ENCODE peak calls at places on chromosomes 12 and 14, in ten cellular contexts. One of them, this sample, is unnamed.

GRCh38 chr12:92707926-92708325 is 5.1 kb downstream of the PLEKHG7 start:
- DNase-seq in natural killer cell: no peak
- DNase-seq in type B pancreatic cell: no peak
- DNase-seq in hepatic stellate cell: no peak
- DNase-seq in stimulated activated CD8-positive, alpha-beta memory T cell treated with anti-CD3 and anti-CD28 coated beads, Interleukin-2, amount 100 ng/mL, for 1 hour: no peak
- DNase-seq in nephron progenitor cell: no peak
- DNase-seq in HT1080: no peak
- DNase-seq in activated CD4-positive, alpha-beta T cell treated with anti-CD3 and anti-CD28 coated beads for 1 hour: no peak
- DNase-seq in T-helper 2 cell: no peak
- DNase-seq in iPS-NIHi11: no peak
- DNase-seq in this sample: no peak

GRCh38 chr12:111034911-111035577 is 114.7 kb upstream of the MYL2 start:
- DNase-seq in stimulated activated CD8-positive, alpha-beta memory T cell treated with anti-CD3 and anti-CD28 coated beads, Interleukin-2, amount 100 ng/mL, for 1 hour: no peak
- DNase-seq in natural killer cell: no peak
- DNase-seq in activated CD4-positive, alpha-beta T cell treated with anti-CD3 and anti-CD28 coated beads for 1 hour: no peak
- DNase-seq in T-helper 2 cell: no peak
- DNase-seq in type B pancreatic cell: no peak
- DNase-seq in iPS-NIHi11: peak; percentile 64
- DNase-seq in nephron progenitor cell: peak; percentile 47
- DNase-seq in HT1080: no peak
- DNase-seq in hepatic stellate cell: no peak
- DNase-seq in this sample: no peak

GRCh38 chr12:91098942-91099341 is 12.4 kb downstream of the LUM start:
- DNase-seq in iPS-NIHi11: no peak
- DNase-seq in activated CD4-positive, alpha-beta T cell treated with anti-CD3 and anti-CD28 coated beads for 1 hour: no peak
- DNase-seq in nephron progenitor cell: no peak
- DNase-seq in hepatic stellate cell: peak; percentile 26
- DNase-seq in HT1080: peak; percentile 73
- DNase-seq in type B pancreatic cell: no peak
- DNase-seq in stimulated activated CD8-positive, alpha-beta memory T cell treated with anti-CD3 and anti-CD28 coated beads, Interleukin-2, amount 100 ng/mL, for 1 hour: no peak
- DNase-seq in T-helper 2 cell: no peak
- DNase-seq in natural killer cell: no peak
- DNase-seq in this sample: no peak

GRCh38 chr14:103738706-103739451 is 23.3 kb downstream of the ZFYVE21 start:
- DNase-seq in activated CD4-positive, alpha-beta T cell treated with anti-CD3 and anti-CD28 coated beads for 1 hour: no peak
- DNase-seq in HT1080: no peak
- DNase-seq in iPS-NIHi11: no peak
- DNase-seq in type B pancreatic cell: no peak
- DNase-seq in natural killer cell: no peak
- DNase-seq in hepatic stellate cell: no peak
- DNase-seq in T-helper 2 cell: no peak
- DNase-seq in stimulated activated CD8-positive, alpha-beta memory T cell treated with anti-CD3 and anti-CD28 coated beads, Interleukin-2, amount 100 ng/mL, for 1 hour: no peak
- DNase-seq in nephron progenitor cell: no peak
- DNase-seq in this sample: no peak

GRCh38 chr12:108592033-108592909 is 5.6 kb downstream of the TMEM119 start:
- DNase-seq in type B pancreatic cell: no peak
- DNase-seq in hepatic stellate cell: no peak
- DNase-seq in activated CD4-positive, alpha-beta T cell treated with anti-CD3 and anti-CD28 coated beads for 1 hour: no peak
- DNase-seq in stimulated activated CD8-positive, alpha-beta memory T cell treated with anti-CD3 and anti-CD28 coated beads, Interleukin-2, amount 100 ng/mL, for 1 hour: no peak
- DNase-seq in nephron progenitor cell: no peak
- DNase-seq in natural killer cell: no peak
- DNase-seq in HT1080: no peak
- DNase-seq in iPS-NIHi11: no peak
- DNase-seq in T-helper 2 cell: no peak
- DNase-seq in this sample: no peak

GRCh38 chr12:110251381-110251780 is 29.7 kb upstream of the ATP2A2 start:
- DNase-seq in iPS-NIHi11: no peak
- DNase-seq in nephron progenitor cell: no peak
- DNase-seq in natural killer cell: no peak
- DNase-seq in stimulated activated CD8-positive, alpha-beta memory T cell treated with anti-CD3 and anti-CD28 coated beads, Interleukin-2, amount 100 ng/mL, for 1 hour: no peak
- DNase-seq in type B pancreatic cell: no peak
- DNase-seq in T-helper 2 cell: no peak
- DNase-seq in hepatic stellate cell: no peak
- DNase-seq in activated CD4-positive, alpha-beta T cell treated with anti-CD3 and anti-CD28 coated beads for 1 hour: no peak
- DNase-seq in HT1080: no peak
- DNase-seq in this sample: no peak

GRCh38 chr12:110348431-110349059 is 55.0 kb downstream of the ANAPC7 start:
- DNase-seq in natural killer cell: no peak
- DNase-seq in hepatic stellate cell: no peak
- DNase-seq in nephron progenitor cell: no peak
- DNase-seq in type B pancreatic cell: no peak
- DNase-seq in iPS-NIHi11: no peak
- DNase-seq in stimulated activated CD8-positive, alpha-beta memory T cell treated with anti-CD3 and anti-CD28 coated beads, Interleukin-2, amount 100 ng/mL, for 1 hour: no peak
- DNase-seq in T-helper 2 cell: no peak
- DNase-seq in activated CD4-positive, alpha-beta T cell treated with anti-CD3 and anti-CD28 coated beads for 1 hour: no peak
- DNase-seq in HT1080: no peak
- DNase-seq in this sample: no peak

GRCh38 chr12:121248611-121249010 is 38.7 kb downstream of the P2RX4 start:
- DNase-seq in HT1080: no peak
- DNase-seq in type B pancreatic cell: no peak
- DNase-seq in nephron progenitor cell: peak; percentile 27
- DNase-seq in stimulated activated CD8-positive, alpha-beta memory T cell treated with anti-CD3 and anti-CD28 coated beads, Interleukin-2, amount 100 ng/mL, for 1 hour: no peak
- DNase-seq in iPS-NIHi11: no peak
- DNase-seq in activated CD4-positive, alpha-beta T cell treated with anti-CD3 and anti-CD28 coated beads for 1 hour: no peak
- DNase-seq in natural killer cell: no peak
- DNase-seq in hepatic stellate cell: no peak
- DNase-seq in T-helper 2 cell: no peak
- DNase-seq in this sample: no peak

GRCh38 chr14:102893452-102893851 is 29.0 kb upstream of the AMN start:
- DNase-seq in T-helper 2 cell: no peak
- DNase-seq in hepatic stellate cell: peak; percentile 88
- DNase-seq in type B pancreatic cell: no peak
- DNase-seq in activated CD4-positive, alpha-beta T cell treated with anti-CD3 and anti-CD28 coated beads for 1 hour: no peak
- DNase-seq in iPS-NIHi11: no peak
- DNase-seq in natural killer cell: no peak
- DNase-seq in nephron progenitor cell: no peak
- DNase-seq in stimulated activated CD8-positive, alpha-beta memory T cell treated with anti-CD3 and anti-CD28 coated beads, Interleukin-2, amount 100 ng/mL, for 1 hour: no peak
- DNase-seq in HT1080: no peak
- DNase-seq in this sample: no peak

GRCh38 chr12:94240171-94240570 is 91.8 kb downstream of the PLXNC1 start:
- DNase-seq in type B pancreatic cell: no peak
- DNase-seq in stimulated activated CD8-positive, alpha-beta memory T cell treated with anti-CD3 and anti-CD28 coated beads, Interleukin-2, amount 100 ng/mL, for 1 hour: no peak
- DNase-seq in natural killer cell: no peak
- DNase-seq in hepatic stellate cell: no peak
- DNase-seq in HT1080: no peak
- DNase-seq in T-helper 2 cell: no peak
- DNase-seq in nephron progenitor cell: no peak
- DNase-seq in activated CD4-positive, alpha-beta T cell treated with anti-CD3 and anti-CD28 coated beads for 1 hour: no peak
- DNase-seq in iPS-NIHi11: no peak
- DNase-seq in this sample: peak; percentile 96

GRCh38 chr12:107670999-107671643 is 14.5 kb upstream of the PWP1 start:
- DNase-seq in iPS-NIHi11: peak; percentile 74
- DNase-seq in HT1080: no peak
- DNase-seq in stimulated activated CD8-positive, alpha-beta memory T cell treated with anti-CD3 and anti-CD28 coated beads, Interleukin-2, amount 100 ng/mL, for 1 hour: no peak
- DNase-seq in hepatic stellate cell: no peak
- DNase-seq in T-helper 2 cell: no peak
- DNase-seq in natural killer cell: no peak
- DNase-seq in type B pancreatic cell: no peak
- DNase-seq in nephron progenitor cell: peak; percentile 49
- DNase-seq in activated CD4-positive, alpha-beta T cell treated with anti-CD3 and anti-CD28 coated beads for 1 hour: no peak
- DNase-seq in this sample: no peak

GRCh38 chr12:80033457-80033856 is 65.9 kb upstream of the OTOGL start:
- DNase-seq in type B pancreatic cell: no peak
- DNase-seq in nephron progenitor cell: no peak
- DNase-seq in hepatic stellate cell: peak; percentile 38
- DNase-seq in iPS-NIHi11: no peak
- DNase-seq in HT1080: peak; percentile 88
- DNase-seq in stimulated activated CD8-positive, alpha-beta memory T cell treated with anti-CD3 and anti-CD28 coated beads, Interleukin-2, amount 100 ng/mL, for 1 hour: no peak
- DNase-seq in natural killer cell: no peak
- DNase-seq in T-helper 2 cell: no peak
- DNase-seq in activated CD4-positive, alpha-beta T cell treated with anti-CD3 and anti-CD28 coated beads for 1 hour: no peak
- DNase-seq in this sample: no peak

GRCh38 chr12:63989301-63989845 is 144.9 kb downstream of the SRGAP1 start:
- DNase-seq in iPS-NIHi11: no peak
- DNase-seq in nephron progenitor cell: no peak
- DNase-seq in hepatic stellate cell: no peak
- DNase-seq in T-helper 2 cell: no peak
- DNase-seq in natural killer cell: no peak
- DNase-seq in stimulated activated CD8-positive, alpha-beta memory T cell treated with anti-CD3 and anti-CD28 coated beads, Interleukin-2, amount 100 ng/mL, for 1 hour: no peak
- DNase-seq in activated CD4-positive, alpha-beta T cell treated with anti-CD3 and anti-CD28 coated beads for 1 hour: no peak
- DNase-seq in HT1080: no peak
- DNase-seq in type B pancreatic cell: no peak
- DNase-seq in this sample: no peak

GRCh38 chr12:131007031-131007793 is 53.5 kb downstream of the ADGRD1 start:
- DNase-seq in HT1080: no peak
- DNase-seq in iPS-NIHi11: no peak
- DNase-seq in type B pancreatic cell: no peak
- DNase-seq in activated CD4-positive, alpha-beta T cell treated with anti-CD3 and anti-CD28 coated beads for 1 hour: no peak
- DNase-seq in T-helper 2 cell: no peak
- DNase-seq in nephron progenitor cell: no peak
- DNase-seq in hepatic stellate cell: no peak
- DNase-seq in natural killer cell: no peak
- DNase-seq in stimulated activated CD8-positive, alpha-beta memory T cell treated with anti-CD3 and anti-CD28 coated beads, Interleukin-2, amount 100 ng/mL, for 1 hour: no peak
- DNase-seq in this sample: no peak

GRCh38 chr14:102902086-102902485 is 20.4 kb upstream of the AMN start:
- DNase-seq in activated CD4-positive, alpha-beta T cell treated with anti-CD3 and anti-CD28 coated beads for 1 hour: no peak
- DNase-seq in T-helper 2 cell: no peak
- DNase-seq in type B pancreatic cell: no peak
- DNase-seq in HT1080: no peak
- DNase-seq in natural killer cell: no peak
- DNase-seq in hepatic stellate cell: no peak
- DNase-seq in stimulated activated CD8-positive, alpha-beta memory T cell treated with anti-CD3 and anti-CD28 coated beads, Interleukin-2, amount 100 ng/mL, for 1 hour: no peak
- DNase-seq in nephron progenitor cell: no peak
- DNase-seq in iPS-NIHi11: no peak
- DNase-seq in this sample: no peak

GRCh38 chr12:120231316-120232011 is 30.6 kb upstream of the RPLP0 start:
- DNase-seq in activated CD4-positive, alpha-beta T cell treated with anti-CD3 and anti-CD28 coated beads for 1 hour: peak; percentile 56
- DNase-seq in T-helper 2 cell: no peak
- DNase-seq in type B pancreatic cell: no peak
- DNase-seq in natural killer cell: peak; percentile 62
- DNase-seq in HT1080: peak; percentile 100
- DNase-seq in nephron progenitor cell: no peak
- DNase-seq in hepatic stellate cell: peak; percentile 90
- DNase-seq in iPS-NIHi11: no peak
- DNase-seq in stimulated activated CD8-positive, alpha-beta memory T cell treated with anti-CD3 and anti-CD28 coated beads, Interleukin-2, amount 100 ng/mL, for 1 hour: peak; percentile 48
- DNase-seq in this sample: peak; percentile 36

GRCh38 chr14:105346200-105346533 is 31.6 kb downstream of the PACS2 start:
- DNase-seq in activated CD4-positive, alpha-beta T cell treated with anti-CD3 and anti-CD28 coated beads for 1 hour: no peak
- DNase-seq in iPS-NIHi11: no peak
- DNase-seq in natural killer cell: no peak
- DNase-seq in HT1080: no peak
- DNase-seq in hepatic stellate cell: no peak
- DNase-seq in type B pancreatic cell: no peak
- DNase-seq in nephron progenitor cell: no peak
- DNase-seq in stimulated activated CD8-positive, alpha-beta memory T cell treated with anti-CD3 and anti-CD28 coated beads, Interleukin-2, amount 100 ng/mL, for 1 hour: no peak
- DNase-seq in T-helper 2 cell: no peak
- DNase-seq in this sample: no peak

GRCh38 chr12:14408208-14408607 is 42.7 kb downstream of the ATF7IP start:
- DNase-seq in hepatic stellate cell: no peak
- DNase-seq in iPS-NIHi11: peak; percentile 30
- DNase-seq in T-helper 2 cell: no peak
- DNase-seq in natural killer cell: no peak
- DNase-seq in activated CD4-positive, alpha-beta T cell treated with anti-CD3 and anti-CD28 coated beads for 1 hour: no peak
- DNase-seq in HT1080: peak; percentile 2
- DNase-seq in type B pancreatic cell: no peak
- DNase-seq in stimulated activated CD8-positive, alpha-beta memory T cell treated with anti-CD3 and anti-CD28 coated beads, Interleukin-2, amount 100 ng/mL, for 1 hour: no peak
- DNase-seq in nephron progenitor cell: no peak
- DNase-seq in this sample: no peak

GRCh38 chr12:128551266-128552025 is 272.3 kb downstream of the SLC15A4 start:
- DNase-seq in stimulated activated CD8-positive, alpha-beta memory T cell treated with anti-CD3 and anti-CD28 coated beads, Interleukin-2, amount 100 ng/mL, for 1 hour: no peak
- DNase-seq in iPS-NIHi11: no peak
- DNase-seq in hepatic stellate cell: no peak
- DNase-seq in HT1080: no peak
- DNase-seq in type B pancreatic cell: no peak
- DNase-seq in natural killer cell: no peak
- DNase-seq in T-helper 2 cell: no peak
- DNase-seq in activated CD4-positive, alpha-beta T cell treated with anti-CD3 and anti-CD28 coated beads for 1 hour: no peak
- DNase-seq in nephron progenitor cell: no peak
- DNase-seq in this sample: no peak

GRCh38 chr12:108854453-108855283 is 2.7 kb downstream of the SSH1 start:
- DNase-seq in type B pancreatic cell: no peak
- DNase-seq in stimulated activated CD8-positive, alpha-beta memory T cell treated with anti-CD3 and anti-CD28 coated beads, Interleukin-2, amount 100 ng/mL, for 1 hour: no peak
- DNase-seq in T-helper 2 cell: no peak
- DNase-seq in natural killer cell: no peak
- DNase-seq in nephron progenitor cell: no peak
- DNase-seq in hepatic stellate cell: peak; percentile 81
- DNase-seq in HT1080: peak; percentile 98
- DNase-seq in iPS-NIHi11: no peak
- DNase-seq in activated CD4-positive, alpha-beta T cell treated with anti-CD3 and anti-CD28 coated beads for 1 hour: no peak
- DNase-seq in this sample: no peak

GRCh38 chr12:116455540-116456306 is 103.5 kb upstream of the MAP1LC3B2 start:
- DNase-seq in stimulated activated CD8-positive, alpha-beta memory T cell treated with anti-CD3 and anti-CD28 coated beads, Interleukin-2, amount 100 ng/mL, for 1 hour: no peak
- DNase-seq in nephron progenitor cell: peak; percentile 76
- DNase-seq in iPS-NIHi11: no peak
- DNase-seq in T-helper 2 cell: no peak
- DNase-seq in activated CD4-positive, alpha-beta T cell treated with anti-CD3 and anti-CD28 coated beads for 1 hour: no peak
- DNase-seq in type B pancreatic cell: no peak
- DNase-seq in HT1080: peak; percentile 57
- DNase-seq in hepatic stellate cell: peak; percentile 83
- DNase-seq in natural killer cell: no peak
- DNase-seq in this sample: no peak

GRCh38 chr12:127108360-127109215 is 1158.4 kb upstream of the TMEM132C start:
- DNase-seq in natural killer cell: no peak
- DNase-seq in type B pancreatic cell: no peak
- DNase-seq in nephron progenitor cell: peak; percentile 64
- DNase-seq in T-helper 2 cell: no peak
- DNase-seq in stimulated activated CD8-positive, alpha-beta memory T cell treated with anti-CD3 and anti-CD28 coated beads, Interleukin-2, amount 100 ng/mL, for 1 hour: no peak
- DNase-seq in activated CD4-positive, alpha-beta T cell treated with anti-CD3 and anti-CD28 coated beads for 1 hour: peak; percentile 13
- DNase-seq in hepatic stellate cell: peak; percentile 45
- DNase-seq in HT1080: peak; percentile 62
- DNase-seq in iPS-NIHi11: no peak
- DNase-seq in this sample: no peak

GRCh38 chr12:67517181-67517887 is 131.2 kb upstream of the DYRK2 start:
- DNase-seq in type B pancreatic cell: no peak
- DNase-seq in nephron progenitor cell: no peak
- DNase-seq in T-helper 2 cell: no peak
- DNase-seq in natural killer cell: no peak
- DNase-seq in activated CD4-positive, alpha-beta T cell treated with anti-CD3 and anti-CD28 coated beads for 1 hour: no peak
- DNase-seq in stimulated activated CD8-positive, alpha-beta memory T cell treated with anti-CD3 and anti-CD28 coated beads, Interleukin-2, amount 100 ng/mL, for 1 hour: no peak
- DNase-seq in hepatic stellate cell: no peak
- DNase-seq in HT1080: peak; percentile 84
- DNase-seq in iPS-NIHi11: peak; percentile 34
- DNase-seq in this sample: no peak

GRCh38 chr12:121806556-121807308 is 2.9 kb downstream of the SETD1B start:
- DNase-seq in HT1080: no peak
- DNase-seq in stimulated activated CD8-positive, alpha-beta memory T cell treated with anti-CD3 and anti-CD28 coated beads, Interleukin-2, amount 100 ng/mL, for 1 hour: no peak
- DNase-seq in T-helper 2 cell: no peak
- DNase-seq in activated CD4-positive, alpha-beta T cell treated with anti-CD3 and anti-CD28 coated beads for 1 hour: no peak
- DNase-seq in nephron progenitor cell: peak; percentile 41
- DNase-seq in hepatic stellate cell: no peak
- DNase-seq in natural killer cell: no peak
- DNase-seq in type B pancreatic cell: no peak
- DNase-seq in iPS-NIHi11: no peak
- DNase-seq in this sample: no peak